ENCODE peak calls at places on chromosomes 5 and 9, in eight cellular contexts. One of them, this sample, is unnamed.

GRCh38 chr9:131817627-131818026 is 77.8 kb upstream of the RAPGEF1 start:
- DNase-seq in adrenal gland: no peak
- DNase-seq in choroid plexus epithelial cell: no peak
- DNase-seq in epithelial cell of proximal tubule: no peak
- DNase-seq in fibroblast of the aortic adventitia: no peak
- DNase-seq in lower leg skin: no peak
- DNase-seq in cardiac muscle cell: no peak
- DNase-seq in left ventricle myocardium inferior: no peak
- DNase-seq in this sample: no peak

GRCh38 chr5:1048861-1049838 is 40.5 kb downstream of the NKD2 start:
- DNase-seq in epithelial cell of proximal tubule: no peak
- DNase-seq in left ventricle myocardium inferior: peak
- DNase-seq in cardiac muscle cell: no peak
- DNase-seq in adrenal gland: no peak
- DNase-seq in lower leg skin: no peak
- DNase-seq in fibroblast of the aortic adventitia: no peak
- DNase-seq in choroid plexus epithelial cell: no peak
- DNase-seq in this sample: no peak

GRCh38 chr5:97096096-97096648 is 46.2 kb downstream of the LIX1 start:
- DNase-seq in left ventricle myocardium inferior: no peak
- DNase-seq in lower leg skin: no peak
- DNase-seq in cardiac muscle cell: no peak
- DNase-seq in choroid plexus epithelial cell: peak
- DNase-seq in epithelial cell of proximal tubule: peak
- DNase-seq in fibroblast of the aortic adventitia: peak
- DNase-seq in adrenal gland: no peak
- DNase-seq in this sample: no peak

GRCh38 chr5:143319437-143320302 is 83.8 kb downstream of the NR3C1 start:
- DNase-seq in left ventricle myocardium inferior: no peak
- DNase-seq in choroid plexus epithelial cell: no peak
- DNase-seq in fibroblast of the aortic adventitia: peak
- DNase-seq in adrenal gland: no peak
- DNase-seq in cardiac muscle cell: no peak
- DNase-seq in epithelial cell of proximal tubule: no peak
- DNase-seq in lower leg skin: no peak
- DNase-seq in this sample: no peak

GRCh38 chr9:113536483-113537226 is 73.1 kb downstream of the RGS3 start:
- DNase-seq in lower leg skin: no peak
- DNase-seq in choroid plexus epithelial cell: peak
- DNase-seq in left ventricle myocardium inferior: peak
- DNase-seq in epithelial cell of proximal tubule: no peak
- DNase-seq in cardiac muscle cell: no peak
- DNase-seq in fibroblast of the aortic adventitia: peak
- DNase-seq in adrenal gland: no peak
- DNase-seq in this sample: no peak

GRCh38 chr9:2336055-2336454 is 285.5 kb upstream of the VLDLR start:
- DNase-seq in lower leg skin: no peak
- DNase-seq in adrenal gland: no peak
- DNase-seq in choroid plexus epithelial cell: peak
- DNase-seq in cardiac muscle cell: peak
- DNase-seq in fibroblast of the aortic adventitia: peak
- DNase-seq in epithelial cell of proximal tubule: no peak
- DNase-seq in left ventricle myocardium inferior: no peak
- DNase-seq in this sample: no peak

GRCh38 chr5:95591490-95591901 is 28.4 kb upstream of the GPR150 start:
- DNase-seq in lower leg skin: no peak
- DNase-seq in cardiac muscle cell: no peak
- DNase-seq in fibroblast of the aortic adventitia: peak
- DNase-seq in epithelial cell of proximal tubule: peak
- DNase-seq in adrenal gland: no peak
- DNase-seq in left ventricle myocardium inferior: no peak
- DNase-seq in choroid plexus epithelial cell: peak
- DNase-seq in this sample: no peak

GRCh38 chr5:54985301-54986268 is at the start of gene ESM1:
- DNase-seq in adrenal gland: peak
- DNase-seq in left ventricle myocardium inferior: no peak
- DNase-seq in epithelial cell of proximal tubule: no peak
- DNase-seq in choroid plexus epithelial cell: peak
- DNase-seq in cardiac muscle cell: no peak
- DNase-seq in lower leg skin: no peak
- DNase-seq in fibroblast of the aortic adventitia: peak
- DNase-seq in this sample: no peak

GRCh38 chr5:123882946-123883345 is 371.0 kb downstream of the CSNK1G3 start:
- DNase-seq in fibroblast of the aortic adventitia: peak
- DNase-seq in choroid plexus epithelial cell: peak
- DNase-seq in left ventricle myocardium inferior: no peak
- DNase-seq in lower leg skin: no peak
- DNase-seq in cardiac muscle cell: no peak
- DNase-seq in adrenal gland: no peak
- DNase-seq in epithelial cell of proximal tubule: no peak
- DNase-seq in this sample: no peak

DNA sequence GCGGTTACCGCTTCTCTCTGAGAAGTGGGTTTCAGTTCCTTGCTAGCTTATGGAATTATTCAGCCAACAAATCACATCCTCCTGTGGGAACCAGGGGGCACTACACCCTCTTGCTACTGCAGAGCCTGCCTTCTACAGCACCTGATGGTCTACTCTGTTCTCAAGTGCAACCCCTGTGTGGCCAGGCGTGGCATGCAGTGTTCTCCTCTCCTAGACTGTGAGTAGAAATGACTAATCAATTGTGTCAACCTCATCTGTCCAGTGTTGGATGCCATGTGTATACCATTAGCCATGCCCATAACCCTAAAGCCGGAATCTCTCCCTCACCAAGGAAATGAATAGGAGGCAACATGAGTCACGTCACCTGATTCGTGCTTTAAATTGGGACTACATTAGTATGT is 117.2 kb upstream of the LIFR start:
- DNase-seq in choroid plexus epithelial cell: peak
- DNase-seq in cardiac muscle cell: no peak
- DNase-seq in left ventricle myocardium inferior: no peak
- DNase-seq in fibroblast of the aortic adventitia: no peak
- DNase-seq in lower leg skin: no peak
- DNase-seq in adrenal gland: no peak
- DNase-seq in epithelial cell of proximal tubule: no peak
- DNase-seq in this sample: no peak
- TF ChIP-seq CTCF in choroid plexus epithelial cell: peak
- TF ChIP-seq CTCF in cardiac muscle cell: peak
- TF ChIP-seq CTCF in left ventricle myocardium inferior: peak
- TF ChIP-seq CTCF in fibroblast of the aortic adventitia: no peak
- TF ChIP-seq CTCF in lower leg skin: no peak
- TF ChIP-seq CTCF in adrenal gland: peak
- TF ChIP-seq CTCF in epithelial cell of proximal tubule: peak
- TF ChIP-seq CTCF in this sample: no peak

GRCh38 chr9:87498046-87498815 is 564 bp downstream of the DAPK1 start:
- DNase-seq in left ventricle myocardium inferior: peak
- DNase-seq in cardiac muscle cell: peak
- DNase-seq in epithelial cell of proximal tubule: no peak
- DNase-seq in choroid plexus epithelial cell: peak
- DNase-seq in fibroblast of the aortic adventitia: peak
- DNase-seq in lower leg skin: no peak
- DNase-seq in adrenal gland: peak
- DNase-seq in this sample: no peak
- TF ChIP-seq CTCF in left ventricle myocardium inferior: peak
- TF ChIP-seq CTCF in cardiac muscle cell: peak
- TF ChIP-seq CTCF in epithelial cell of proximal tubule: peak
- TF ChIP-seq CTCF in choroid plexus epithelial cell: peak
- TF ChIP-seq CTCF in fibroblast of the aortic adventitia: peak
- TF ChIP-seq CTCF in lower leg skin: no peak
- TF ChIP-seq CTCF in adrenal gland: peak
- TF ChIP-seq CTCF in this sample: peak

GRCh38 chr5:142222235-142222880 is 102.5 kb downstream of the SPRY4 start:
- DNase-seq in fibroblast of the aortic adventitia: no peak
- DNase-seq in epithelial cell of proximal tubule: no peak
- DNase-seq in adrenal gland: no peak
- DNase-seq in choroid plexus epithelial cell: no peak
- DNase-seq in cardiac muscle cell: no peak
- DNase-seq in left ventricle myocardium inferior: no peak
- DNase-seq in lower leg skin: no peak
- DNase-seq in this sample: no peak
- TF ChIP-seq CTCF in fibroblast of the aortic adventitia: no peak
- TF ChIP-seq CTCF in epithelial cell of proximal tubule: no peak
- TF ChIP-seq CTCF in adrenal gland: no peak
- TF ChIP-seq CTCF in choroid plexus epithelial cell: no peak
- TF ChIP-seq CTCF in cardiac muscle cell: no peak
- TF ChIP-seq CTCF in left ventricle myocardium inferior: no peak
- TF ChIP-seq CTCF in lower leg skin: no peak
- TF ChIP-seq CTCF in this sample: no peak

DNA sequence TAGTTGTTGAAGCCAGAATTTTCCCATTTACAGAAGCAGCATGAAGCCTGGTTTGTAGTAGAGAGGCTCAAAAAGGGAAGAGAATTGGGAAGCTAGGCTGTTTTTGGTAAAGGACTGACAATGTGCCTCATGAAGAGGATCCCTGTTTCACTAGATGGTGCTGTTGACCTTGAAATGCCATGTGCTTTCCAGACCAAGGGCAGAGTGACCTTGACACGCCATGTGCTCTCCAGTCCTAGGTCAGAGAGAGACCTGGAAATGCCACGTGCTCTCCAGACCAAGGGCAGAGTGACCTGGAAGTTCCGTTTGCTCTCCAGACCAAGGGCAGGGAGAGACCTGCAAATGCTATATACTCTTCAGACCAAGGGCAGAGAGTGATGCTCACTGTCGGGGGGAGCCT is 32.0 kb downstream of the UNC13B start:
- DNase-seq in adrenal gland: no peak
- DNase-seq in left ventricle myocardium inferior: no peak
- DNase-seq in lower leg skin: no peak
- DNase-seq in cardiac muscle cell: no peak
- DNase-seq in choroid plexus epithelial cell: peak
- DNase-seq in epithelial cell of proximal tubule: no peak
- DNase-seq in fibroblast of the aortic adventitia: peak
- DNase-seq in this sample: no peak
- TF ChIP-seq CTCF in adrenal gland: no peak
- TF ChIP-seq CTCF in left ventricle myocardium inferior: peak
- TF ChIP-seq CTCF in lower leg skin: no peak
- TF ChIP-seq CTCF in cardiac muscle cell: no peak
- TF ChIP-seq CTCF in choroid plexus epithelial cell: peak
- TF ChIP-seq CTCF in epithelial cell of proximal tubule: peak
- TF ChIP-seq CTCF in fibroblast of the aortic adventitia: no peak
- TF ChIP-seq CTCF in this sample: no peak

GRCh38 chr5:5266296-5266695 is 126.2 kb downstream of the ADAMTS16 start:
- DNase-seq in cardiac muscle cell: no peak
- DNase-seq in left ventricle myocardium inferior: no peak
- DNase-seq in fibroblast of the aortic adventitia: peak
- DNase-seq in adrenal gland: no peak
- DNase-seq in epithelial cell of proximal tubule: no peak
- DNase-seq in choroid plexus epithelial cell: no peak
- DNase-seq in lower leg skin: no peak
- DNase-seq in this sample: no peak
- TF ChIP-seq CTCF in cardiac muscle cell: no peak
- TF ChIP-seq CTCF in left ventricle myocardium inferior: no peak
- TF ChIP-seq CTCF in fibroblast of the aortic adventitia: no peak
- TF ChIP-seq CTCF in adrenal gland: no peak
- TF ChIP-seq CTCF in epithelial cell of proximal tubule: no peak
- TF ChIP-seq CTCF in choroid plexus epithelial cell: no peak
- TF ChIP-seq CTCF in lower leg skin: no peak
- TF ChIP-seq CTCF in this sample: no peak

GRCh38 chr9:110871736-110872135 is 166.5 kb downstream of the LPAR1 start:
- DNase-seq in choroid plexus epithelial cell: no peak
- DNase-seq in cardiac muscle cell: no peak
- DNase-seq in epithelial cell of proximal tubule: no peak
- DNase-seq in fibroblast of the aortic adventitia: no peak
- DNase-seq in lower leg skin: no peak
- DNase-seq in adrenal gland: no peak
- DNase-seq in left ventricle myocardium inferior: no peak
- DNase-seq in this sample: no peak

GRCh38 chr9:110869931-110870330 is 168.3 kb downstream of the LPAR1 start:
- DNase-seq in cardiac muscle cell: no peak
- DNase-seq in left ventricle myocardium inferior: no peak
- DNase-seq in adrenal gland: no peak
- DNase-seq in choroid plexus epithelial cell: no peak
- DNase-seq in epithelial cell of proximal tubule: no peak
- DNase-seq in fibroblast of the aortic adventitia: no peak
- DNase-seq in lower leg skin: no peak
- DNase-seq in this sample: no peak

GRCh38 chr9:110880123-110880522 is 158.1 kb downstream of the LPAR1 start:
- DNase-seq in choroid plexus epithelial cell: peak
- DNase-seq in epithelial cell of proximal tubule: no peak
- DNase-seq in cardiac muscle cell: no peak
- DNase-seq in lower leg skin: no peak
- DNase-seq in left ventricle myocardium inferior: no peak
- DNase-seq in fibroblast of the aortic adventitia: peak
- DNase-seq in adrenal gland: no peak
- DNase-seq in this sample: no peak

GRCh38 chr9:110877376-110877775 is 160.9 kb downstream of the LPAR1 start:
- DNase-seq in fibroblast of the aortic adventitia: no peak
- DNase-seq in cardiac muscle cell: no peak
- DNase-seq in left ventricle myocardium inferior: no peak
- DNase-seq in choroid plexus epithelial cell: no peak
- DNase-seq in lower leg skin: no peak
- DNase-seq in epithelial cell of proximal tubule: no peak
- DNase-seq in adrenal gland: no peak
- DNase-seq in this sample: no peak

DNA sequence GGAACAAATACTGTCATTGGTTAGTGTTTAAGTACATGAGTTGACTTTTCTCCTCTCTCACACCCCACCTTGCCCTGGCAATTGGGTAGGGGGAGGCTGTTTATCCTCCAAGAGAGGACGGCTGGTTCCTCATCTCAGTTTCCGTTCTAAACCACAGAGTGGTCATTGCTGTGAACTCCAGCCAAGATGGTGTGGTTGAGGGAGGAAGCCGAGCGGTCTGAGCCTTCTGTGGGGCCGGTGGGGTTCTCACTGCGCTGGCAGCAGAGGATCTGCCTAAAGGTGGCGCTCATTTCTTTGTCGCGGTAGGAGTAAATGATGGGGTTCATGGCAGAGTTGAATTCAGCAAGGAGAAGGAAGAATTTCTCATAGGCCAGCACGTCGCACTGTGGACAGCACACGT is 163.0 kb downstream of the LPAR1 start:
- DNase-seq in fibroblast of the aortic adventitia: no peak
- DNase-seq in cardiac muscle cell: peak
- DNase-seq in left ventricle myocardium inferior: peak
- DNase-seq in adrenal gland: peak
- DNase-seq in epithelial cell of proximal tubule: no peak
- DNase-seq in lower leg skin: peak
- DNase-seq in choroid plexus epithelial cell: no peak
- DNase-seq in this sample: peak
- TF ChIP-seq CTCF in fibroblast of the aortic adventitia: no peak
- TF ChIP-seq CTCF in cardiac muscle cell: no peak
- TF ChIP-seq CTCF in left ventricle myocardium inferior: no peak
- TF ChIP-seq CTCF in adrenal gland: peak
- TF ChIP-seq CTCF in epithelial cell of proximal tubule: no peak
- TF ChIP-seq CTCF in lower leg skin: no peak
- TF ChIP-seq CTCF in choroid plexus epithelial cell: peak
- TF ChIP-seq CTCF in this sample: peak

GRCh38 chr5:114055318-114055788 is 306.5 kb upstream of the KCNN2 start:
- DNase-seq in fibroblast of the aortic adventitia: no peak
- DNase-seq in epithelial cell of proximal tubule: no peak
- DNase-seq in choroid plexus epithelial cell: peak
- DNase-seq in left ventricle myocardium inferior: peak
- DNase-seq in adrenal gland: peak
- DNase-seq in cardiac muscle cell: peak
- DNase-seq in lower leg skin: no peak
- DNase-seq in this sample: no peak
- TF ChIP-seq CTCF in fibroblast of the aortic adventitia: no peak
- TF ChIP-seq CTCF in epithelial cell of proximal tubule: no peak
- TF ChIP-seq CTCF in choroid plexus epithelial cell: no peak
- TF ChIP-seq CTCF in left ventricle myocardium inferior: no peak
- TF ChIP-seq CTCF in adrenal gland: no peak
- TF ChIP-seq CTCF in cardiac muscle cell: peak
- TF ChIP-seq CTCF in lower leg skin: no peak
- TF ChIP-seq CTCF in this sample: no peak

This sample was measured in CD14-positive monocyte.